ENCODE peak calls at places on chromosomes 4 and X, in nine cellular contexts. D is transverse colon, G is tibial nerve, E is nucleus accumbens, H is NCI-H1092, P is memory B cell, S is H1, L is hepatocyte, J is HEK293T. W is an unnamed sample.

GRCh38 chr4:25816591-25817058 is 46.2 kb downstream of the SEL1L3 start:
- DNase-seq in D (no peak), G (no peak), E (no peak), L (no peak), S (no peak), J (no peak), P (no peak), H (no peak), W (no peak)

GRCh38 chr4:175622887-175623286 is 189.2 kb downstream of the GPM6A start:
- DNase-seq in G (no peak), S (no peak), H (no peak), J (peak), D (no peak), P (no peak), E (no peak), L (no peak), W (no peak)

GRCh38 chr4:79053754-79054153 is 114.5 kb upstream of the PAQR3 start:
- DNase-seq in H (no peak), D (no peak), E (no peak), G (no peak), L (no peak), S (no peak), P (no peak), J (no peak), W (no peak)

GRCh38 chr4:118352843-118353373 is at the start of gene PRSS12:
- DNase-seq in L (peak), P (peak), H (peak), J (peak), D (peak), G (no peak), E (no peak), S (peak), W (no peak)

GRCh38 chr4:87679449-87680169 is 29.5 kb downstream of the DMP1 start:
- DNase-seq in L (peak), G (no peak), H (peak), J (peak), E (peak), S (peak), D (peak), P (peak), W (peak)

GRCh38 chr4:20256381-20256881 is 4.7 kb downstream of the SLIT2 start:
- DNase-seq in E (no peak), L (no peak), J (no peak), D (no peak), G (no peak), H (no peak), S (no peak), P (no peak), W (no peak)

GRCh38 chr4:184752496-184753275 is 18.8 kb upstream of the CENPU start:
- DNase-seq in E (no peak), G (no peak), D (no peak), H (no peak), J (no peak), P (no peak), S (no peak), L (no peak), W (no peak)

GRCh38 chr4:11599044-11599443 is 170.3 kb upstream of the HS3ST1 start:
- DNase-seq in J (no peak), H (no peak), D (no peak), S (no peak), E (no peak), P (no peak), G (no peak), L (no peak), W (no peak)

GRCh38 chrX:121635141-121635540 is 587.7 kb downstream of the GLUD2 start:
- DNase-seq in P (no peak), J (no peak), D (no peak), G (no peak), E (no peak), H (no peak), L (no peak), S (no peak), W (no peak)

GRCh38 chr4:163649557-163650091 is 155.1 kb downstream of the TMA16 start:
- DNase-seq in G (no peak), D (no peak), E (no peak), L (no peak), S (no peak), J (no peak), H (no peak), P (no peak), W (no peak)